ENCODE peak calls at places on chromosome 10, in five cellular contexts. One of them, this sample, is unnamed.

GRCh38 chr10:5297466-5297865 is 67.3 kb upstream of the UCN3 start:
- DNase-seq in hepatocyte: no peak
- DNase-seq in right lobe of liver: no peak
- DNase-seq in bronchial epithelial cell: peak; percentile 64
- DNase-seq in adrenal gland: peak; percentile 30
- DNase-seq in this sample: no peak

GRCh38 chr10:17836917-17837316 is 27.8 kb downstream of the MRC1 start:
- DNase-seq in right lobe of liver: no peak
- DNase-seq in bronchial epithelial cell: peak; percentile 59
- DNase-seq in adrenal gland: peak; percentile 46
- DNase-seq in hepatocyte: peak; percentile 71
- DNase-seq in this sample: peak; percentile 13

GRCh38 chr10:44647877-44648542 is 263.1 kb upstream of the CXCL12 start:
- DNase-seq in adrenal gland: peak; percentile 36
- DNase-seq in right lobe of liver: no peak
- DNase-seq in bronchial epithelial cell: peak; percentile 6
- DNase-seq in hepatocyte: no peak
- DNase-seq in this sample: peak; percentile 0

GRCh38 chr10:67664936-67665335 is 31.1 kb downstream of the CTNNA3 start:
- DNase-seq in right lobe of liver: no peak
- DNase-seq in hepatocyte: no peak
- DNase-seq in bronchial epithelial cell: no peak
- DNase-seq in adrenal gland: no peak
- DNase-seq in this sample: no peak

GRCh38 chr10:24694086-24694485 is 29.6 kb downstream of the ARHGAP21 start:
- DNase-seq in right lobe of liver: no peak
- DNase-seq in hepatocyte: no peak
- DNase-seq in adrenal gland: no peak
- DNase-seq in bronchial epithelial cell: no peak
- DNase-seq in this sample: no peak

GRCh38 chr10:32004161-32004591 is 52.0 kb downstream of the KIF5B start:
- DNase-seq in right lobe of liver: peak; percentile 75
- DNase-seq in hepatocyte: peak; percentile 17
- DNase-seq in adrenal gland: peak; percentile 94
- DNase-seq in bronchial epithelial cell: no peak
- DNase-seq in this sample: peak; percentile 56

GRCh38 chr10:58642283-58642682 is 129.6 kb downstream of the BICC1 start:
- DNase-seq in adrenal gland: no peak
- DNase-seq in right lobe of liver: no peak
- DNase-seq in hepatocyte: no peak
- DNase-seq in bronchial epithelial cell: no peak
- DNase-seq in this sample: no peak

GRCh38 chr10:10824611-10825148 is 193.0 kb upstream of the CELF2 start:
- DNase-seq in bronchial epithelial cell: no peak
- DNase-seq in hepatocyte: no peak
- DNase-seq in right lobe of liver: no peak
- DNase-seq in adrenal gland: peak; percentile 9
- DNase-seq in this sample: no peak

GRCh38 chr10:21078410-21079329 is 181.6 kb upstream of the NEBL start:
- DNase-seq in right lobe of liver: no peak
- DNase-seq in adrenal gland: peak; percentile 66
- DNase-seq in bronchial epithelial cell: peak; percentile 71
- DNase-seq in hepatocyte: peak; percentile 80
- DNase-seq in this sample: peak; percentile 51

GRCh38 chr10:110393866-110394265 is 89.1 kb upstream of the SMNDC1 start:
- DNase-seq in hepatocyte: no peak
- DNase-seq in bronchial epithelial cell: no peak
- DNase-seq in right lobe of liver: no peak
- DNase-seq in adrenal gland: no peak
- DNase-seq in this sample: no peak

GRCh38 chr10:115981056-115981455 is 291.9 kb downstream of the GFRA1 start:
- DNase-seq in adrenal gland: no peak
- DNase-seq in right lobe of liver: no peak
- DNase-seq in hepatocyte: no peak
- DNase-seq in bronchial epithelial cell: no peak
- DNase-seq in this sample: no peak

GRCh38 chr10:90413196-90413595 is 444.6 kb downstream of the HTR7 start:
- DNase-seq in right lobe of liver: no peak
- DNase-seq in hepatocyte: no peak
- DNase-seq in adrenal gland: no peak
- DNase-seq in bronchial epithelial cell: peak; percentile 45
- DNase-seq in this sample: no peak

GRCh38 chr10:84230359-84230758 is 5.0 kb upstream of the LRIT2 start:
- DNase-seq in adrenal gland: no peak
- DNase-seq in right lobe of liver: no peak
- DNase-seq in bronchial epithelial cell: no peak
- DNase-seq in hepatocyte: no peak
- DNase-seq in this sample: no peak

GRCh38 chr10:109987413-109987812 is 20.4 kb upstream of the ADD3 start:
- DNase-seq in adrenal gland: no peak
- DNase-seq in bronchial epithelial cell: peak; percentile 87
- DNase-seq in hepatocyte: peak; percentile 26
- DNase-seq in right lobe of liver: no peak
- DNase-seq in this sample: no peak

GRCh38 chr10:43479275-43479674 is 42.4 kb downstream of the ZNF487 start:
- DNase-seq in hepatocyte: no peak
- DNase-seq in bronchial epithelial cell: no peak
- DNase-seq in right lobe of liver: no peak
- DNase-seq in adrenal gland: no peak
- DNase-seq in this sample: no peak

GRCh38 chr10:13587367-13587766 is 602 bp downstream of the PRPF18 start:
- DNase-seq in bronchial epithelial cell: no peak
- DNase-seq in right lobe of liver: peak; percentile 55
- DNase-seq in hepatocyte: peak; percentile 40
- DNase-seq in adrenal gland: peak; percentile 10
- DNase-seq in this sample: peak; percentile 6

GRCh38 chr10:102342958-102343357 is 52.5 kb upstream of the NFKB2 start:
- DNase-seq in hepatocyte: no peak
- DNase-seq in right lobe of liver: no peak
- DNase-seq in bronchial epithelial cell: peak; percentile 93
- DNase-seq in adrenal gland: no peak
- DNase-seq in this sample: peak; percentile 53

GRCh38 chr10:132393695-132394181 is 3.3 kb upstream of the PWWP2B start:
- DNase-seq in bronchial epithelial cell: no peak
- DNase-seq in right lobe of liver: peak; percentile 53
- DNase-seq in adrenal gland: no peak
- DNase-seq in hepatocyte: no peak
- DNase-seq in this sample: no peak

GRCh38 chr10:88687853-88688467 is 18.1 kb upstream of the LIPK start:
- DNase-seq in right lobe of liver: no peak
- DNase-seq in hepatocyte: peak; percentile 19
- DNase-seq in bronchial epithelial cell: peak; percentile 40
- DNase-seq in adrenal gland: no peak
- DNase-seq in this sample: peak; percentile 24

GRCh38 chr10:17787087-17787942 is 21.8 kb upstream of the MRC1 start:
- DNase-seq in right lobe of liver: no peak
- DNase-seq in bronchial epithelial cell: peak; percentile 98
- DNase-seq in hepatocyte: peak; percentile 78
- DNase-seq in adrenal gland: no peak
- DNase-seq in this sample: no peak

GRCh38 chr10:59560990-59561389 is 148.7 kb downstream of the SLC16A9 start:
- DNase-seq in adrenal gland: no peak
- DNase-seq in right lobe of liver: no peak
- DNase-seq in bronchial epithelial cell: no peak
- DNase-seq in hepatocyte: no peak
- DNase-seq in this sample: no peak

GRCh38 chr10:91597397-91597881 is 35.4 kb downstream of the PPP1R3C start:
- DNase-seq in right lobe of liver: no peak
- DNase-seq in adrenal gland: no peak
- DNase-seq in bronchial epithelial cell: peak; percentile 38
- DNase-seq in hepatocyte: peak; percentile 61
- DNase-seq in this sample: peak; percentile 20

GRCh38 chr10:116835658-116836057 is 13.6 kb upstream of the ENO4 start:
- DNase-seq in adrenal gland: no peak
- DNase-seq in bronchial epithelial cell: no peak
- DNase-seq in hepatocyte: no peak
- DNase-seq in right lobe of liver: no peak
- DNase-seq in this sample: no peak

DNA sequence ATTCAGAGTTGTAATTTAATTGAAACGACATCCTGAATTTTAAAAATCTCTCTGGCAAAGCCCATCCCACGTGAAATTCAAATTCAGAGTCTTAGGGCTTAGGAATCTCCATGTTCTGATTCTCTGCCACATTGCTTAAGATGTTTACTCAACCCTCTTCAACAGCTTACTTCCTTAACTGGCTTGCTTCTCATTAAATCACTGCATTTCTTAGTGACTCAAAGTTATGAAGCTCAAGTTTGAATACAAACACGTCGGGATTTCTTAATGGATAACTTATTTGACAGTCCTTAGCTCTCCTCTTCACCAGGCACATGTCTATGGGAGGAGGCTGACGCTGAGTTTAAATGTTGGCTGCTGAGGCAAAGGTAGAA is 300.1 kb upstream of the PITRM1 start:
- DNase-seq in hepatocyte: no peak
- DNase-seq in bronchial epithelial cell: peak; percentile 96
- DNase-seq in right lobe of liver: no peak
- DNase-seq in adrenal gland: no peak
- DNase-seq in this sample: no peak
- H3K4me3 ChIP-seq in hepatocyte: no peak overlapping the region
- H3K4me3 ChIP-seq in bronchial epithelial cell: no peak overlapping the region
- H3K4me3 ChIP-seq in right lobe of liver: no peak overlapping the region
- H3K4me3 ChIP-seq in adrenal gland: no peak overlapping the region
- H3K4me3 ChIP-seq in this sample: no peak overlapping the region

GRCh38 chr10:79172881-79173280 is 104.1 kb downstream of the ZMIZ1 start:
- DNase-seq in hepatocyte: no peak
- DNase-seq in bronchial epithelial cell: no peak
- DNase-seq in right lobe of liver: no peak
- DNase-seq in adrenal gland: no peak
- DNase-seq in this sample: no peak
- H3K36me3 ChIP-seq in hepatocyte: no peaks in the 10 kb centered on the region
- H3K36me3 ChIP-seq in bronchial epithelial cell: peaks cover 23% of the 10 kb centered on the region
- H3K36me3 ChIP-seq in right lobe of liver: no peaks in the 10 kb centered on the region
- H3K36me3 ChIP-seq in adrenal gland: no peaks in the 10 kb centered on the region
- H3K36me3 ChIP-seq in this sample: no peaks in the 10 kb centered on the region

DNA sequence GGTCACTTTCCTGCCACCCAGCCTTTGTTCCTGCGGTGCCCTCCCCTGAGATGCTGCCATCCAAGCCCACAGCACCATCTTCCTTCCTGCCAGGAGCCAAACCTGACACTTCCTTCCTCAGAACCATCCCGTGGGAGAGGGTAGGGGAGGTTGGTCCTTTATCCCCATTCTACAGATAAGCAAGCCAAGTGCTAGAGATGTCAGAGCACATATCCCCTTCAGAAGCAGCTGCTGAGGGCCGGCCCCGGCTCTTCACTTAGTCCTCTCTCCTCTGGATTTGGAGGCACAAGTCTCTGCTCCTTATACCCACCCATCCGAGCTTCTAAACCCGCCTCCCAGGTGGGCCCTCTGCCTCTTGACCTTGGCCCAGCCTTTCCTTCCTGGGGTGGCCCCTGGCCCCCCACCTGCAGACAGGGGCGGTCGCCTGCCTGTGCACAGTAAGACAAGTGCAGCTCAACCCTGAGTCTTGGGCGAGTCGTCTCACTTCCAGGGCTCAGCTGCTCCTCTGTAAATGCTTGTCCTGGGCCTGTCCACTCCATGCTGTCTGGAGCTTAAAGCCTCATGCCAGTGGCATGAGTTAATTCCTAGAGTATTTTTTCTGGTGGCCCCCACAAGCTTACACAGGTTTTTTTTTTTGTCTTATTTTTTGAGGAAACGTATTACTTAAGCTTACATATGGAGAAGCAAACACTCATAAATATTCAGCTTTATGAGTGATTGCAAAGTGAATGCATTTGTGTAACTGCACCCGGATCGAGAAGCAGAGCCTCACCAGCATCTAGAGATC is 125.0 kb downstream of the CDH23 start:
- DNase-seq in adrenal gland: no peak
- DNase-seq in right lobe of liver: no peak
- DNase-seq in bronchial epithelial cell: peak; percentile 45
- DNase-seq in hepatocyte: no peak
- DNase-seq in this sample: no peak
- H3K4me3 ChIP-seq in adrenal gland: no peak overlapping the region
- H3K4me3 ChIP-seq in right lobe of liver: no peak overlapping the region
- H3K4me3 ChIP-seq in bronchial epithelial cell: no peak overlapping the region
- H3K4me3 ChIP-seq in hepatocyte: no peak overlapping the region
- H3K4me3 ChIP-seq in this sample: no peak overlapping the region

GRCh38 chr10:99937630-99938029 is 72.1 kb downstream of the DNMBP start:
- DNase-seq in right lobe of liver: no peak
- DNase-seq in hepatocyte: no peak
- DNase-seq in bronchial epithelial cell: no peak
- DNase-seq in adrenal gland: no peak
- DNase-seq in this sample: no peak
- H3K36me3 ChIP-seq in right lobe of liver: no peaks in the 10 kb centered on the region
- H3K36me3 ChIP-seq in hepatocyte: no peaks in the 10 kb centered on the region
- H3K36me3 ChIP-seq in bronchial epithelial cell: no peaks in the 10 kb centered on the region
- H3K36me3 ChIP-seq in adrenal gland: no peaks in the 10 kb centered on the region
- H3K36me3 ChIP-seq in this sample: no peaks in the 10 kb centered on the region

GRCh38 chr10:104639595-104640338 is 1.3 kb upstream of the SORCS3 start:
- DNase-seq in right lobe of liver: no peak
- DNase-seq in bronchial epithelial cell: no peak
- DNase-seq in adrenal gland: no peak
- DNase-seq in hepatocyte: no peak
- DNase-seq in this sample: no peak

GRCh38 chr10:104642001-104642270 is 846 bp downstream of the SORCS3 start:
- DNase-seq in adrenal gland: no peak
- DNase-seq in right lobe of liver: no peak
- DNase-seq in bronchial epithelial cell: no peak
- DNase-seq in hepatocyte: no peak
- DNase-seq in this sample: no peak

GRCh38 chr10:104640339-104641149 is 546 bp upstream of the SORCS3 start:
- DNase-seq in hepatocyte: peak; percentile 49
- DNase-seq in right lobe of liver: no peak
- DNase-seq in adrenal gland: no peak
- DNase-seq in bronchial epithelial cell: no peak
- DNase-seq in this sample: no peak

GRCh38 chr10:104642311-104643022 is 1.4 kb downstream of the SORCS3 start:
- DNase-seq in adrenal gland: peak; percentile 25
- DNase-seq in bronchial epithelial cell: peak; percentile 10
- DNase-seq in right lobe of liver: no peak
- DNase-seq in hepatocyte: peak; percentile 80
- DNase-seq in this sample: no peak

DNA sequence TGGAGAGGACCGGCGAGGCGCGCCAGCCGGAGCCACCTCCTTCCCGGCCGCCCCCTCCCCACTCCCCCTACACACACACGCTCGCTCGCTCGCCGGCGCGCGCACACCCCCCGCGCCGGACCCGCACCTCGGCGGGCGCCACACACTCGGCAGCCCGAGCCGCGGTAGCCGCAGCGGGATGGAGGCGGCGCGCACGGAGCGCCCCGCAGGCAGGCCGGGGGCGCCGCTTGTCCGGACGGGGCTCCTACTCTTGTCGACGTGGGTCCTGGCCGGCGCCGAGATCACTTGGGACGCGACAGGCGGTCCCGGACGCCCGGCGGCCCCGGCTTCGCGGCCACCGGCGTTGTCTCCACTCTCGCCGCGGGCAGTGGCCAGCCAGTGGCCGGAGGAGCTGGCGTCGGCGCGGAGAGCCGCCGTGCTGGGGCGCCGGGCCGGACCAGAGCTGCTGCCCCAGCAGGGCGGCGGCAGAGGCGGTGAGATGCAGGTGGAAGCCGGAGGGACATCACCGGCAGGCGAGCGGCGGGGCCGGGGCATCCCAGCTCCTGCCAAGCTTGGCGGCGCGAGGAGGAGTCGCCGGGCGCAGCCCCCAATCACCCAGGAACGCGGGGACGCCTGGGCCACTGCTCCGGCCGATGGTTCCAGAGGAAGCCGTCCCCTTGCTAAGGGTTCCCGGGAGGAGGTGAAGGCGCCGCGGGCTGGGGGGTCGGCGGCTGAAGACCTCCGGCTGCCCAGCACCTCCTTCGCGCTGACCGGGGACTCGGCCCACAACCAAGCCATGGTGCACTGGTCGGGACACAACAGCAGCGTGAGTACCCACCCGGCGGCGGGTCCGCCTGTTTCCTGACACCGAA is at the start of gene SORCS3:
- DNase-seq in adrenal gland: no peak
- DNase-seq in right lobe of liver: no peak
- DNase-seq in hepatocyte: peak; percentile 21
- DNase-seq in bronchial epithelial cell: no peak
- DNase-seq in this sample: no peak
- H3K4me3 ChIP-seq in adrenal gland: no peak within 1 kb of the TSS
- H3K4me3 ChIP-seq in right lobe of liver: no peak within 1 kb of the TSS
- H3K4me3 ChIP-seq in hepatocyte: peak within 1 kb of the TSS; percentile 20
- H3K4me3 ChIP-seq in bronchial epithelial cell: no peak within 1 kb of the TSS
- H3K4me3 ChIP-seq in this sample: no peak within 1 kb of the TSS

This sample was measured in SJCRH30.